ENCODE peak calls at places on chromosomes 2 and 18, in four cellular contexts. H, U, P and O are unnamed samples.

GRCh38 chr18:27413495-27414401 is 228.6 kb upstream of the CHST9 start:
- DNase-seq in U (no peak), P (no peak), H (no peak), O (no peak)

GRCh38 chr2:75532488-75532887 is 28.3 kb downstream of the EVA1A start:
- DNase-seq in H (no peak), P (no peak), U (no peak), O (no peak)

GRCh38 chr18:42760290-42760689 is 355.2 kb downstream of the RIT2 start:
- DNase-seq in U (no peak), P (no peak), H (no peak), O (no peak)

GRCh38 chr2:38750793-38751042 is 443 bp downstream of the SRSF7 start:
- DNase-seq in U (peak), P (peak), H (no peak), O (peak)

GRCh38 chr2:239290618-239291504 is 110.0 kb downstream of the HDAC4 start:
- DNase-seq in P (no peak), U (no peak), H (no peak), O (no peak)

GRCh38 chr2:215808194-215808593 is 205.2 kb downstream of the MREG start:
- DNase-seq in U (no peak), H (no peak), P (no peak), O (no peak)

GRCh38 chr2:232421189-232421785 is 14.6 kb downstream of the ALPG start:
- DNase-seq in U (no peak), P (no peak), H (no peak), O (no peak)

GRCh38 chr2:231463698-231464575 is at the start of gene NCL:
- DNase-seq in U (peak), H (peak), P (peak), O (peak)

GRCh38 chr18:55650363-55650870 is 62.4 kb upstream of the TCF4 start:
- DNase-seq in U (no peak), P (no peak), H (no peak), O (no peak)

GRCh38 chr2:156476021-156476420 is 39.8 kb downstream of the GPD2 start:
- DNase-seq in U (no peak), H (no peak), P (no peak), O (no peak)

GRCh38 chr2:215619022-215619958 is 183.4 kb upstream of the FN1 start:
- DNase-seq in U (peak), P (no peak), H (peak), O (no peak)

GRCh38 chr2:164496881-164497280 is 124.4 kb downstream of the GRB14 start:
- DNase-seq in U (no peak), H (no peak), P (no peak), O (no peak)

GRCh38 chr2:7525746-7526145 is 608.5 kb downstream of the RNF144A start:
- DNase-seq in P (no peak), U (no peak), H (no peak), O (no peak)

GRCh38 chr2:1598041-1598710 is 146.1 kb downstream of the PXDN start:
- DNase-seq in H (no peak), P (no peak), U (no peak), O (no peak)

GRCh38 chr2:181573140-181573736 is 83.7 kb downstream of the CERKL start:
- DNase-seq in U (peak), P (no peak), H (peak), O (no peak)

GRCh38 chr18:48408727-48409590 is at the start of gene ZBTB7C:
- DNase-seq in H (no peak), U (no peak), P (no peak), O (peak)

GRCh38 chr2:133667085-133667484 is 98.8 kb upstream of the NCKAP5 start:
- DNase-seq in P (no peak), H (no peak), U (no peak), O (no peak)

GRCh38 chr2:138565251-138565598 is 63.7 kb downstream of the SPOPL start:
- DNase-seq in H (no peak), P (no peak), U (no peak), O (no peak)

GRCh38 chr2:85851253-85851955 is 37.4 kb downstream of the ST3GAL5 start:
- DNase-seq in P (no peak), H (no peak), U (no peak), O (no peak)

GRCh38 chr2:55096586-55096985 is 46.3 kb upstream of the RTN4 start:
- DNase-seq in H (no peak), U (no peak), P (no peak), O (no peak)

GRCh38 chr18:42712065-42712464 is 403.4 kb downstream of the RIT2 start:
- DNase-seq in P (no peak), H (no peak), U (no peak), O (no peak)

GRCh38 chr18:3794537-3795348 is 344.8 kb downstream of the TGIF1 start:
- DNase-seq in H (no peak), U (peak), P (no peak), O (no peak)

GRCh38 chr18:34595673-34596072 is 114.4 kb upstream of the DTNA start:
- DNase-seq in U (no peak), P (no peak), H (peak), O (no peak)

GRCh38 chr2:182240862-182241371 is 185.9 kb downstream of the PDE1A start:
- DNase-seq in P (peak), U (peak), H (peak), O (peak)

GRCh38 chr2:59339837-59340207 is 1098.7 kb upstream of the FANCL start:
- DNase-seq in P (no peak), H (no peak), U (no peak), O (no peak)

GRCh38 chr2:13056259-13056843 is 339.6 kb downstream of the TRIB2 start:
- DNase-seq in H (no peak), P (no peak), U (peak), O (no peak)

GRCh38 chr2:215421859-215422461 is 13.9 kb downstream of the FN1 start:
- DNase-seq in U (peak), H (no peak), P (no peak), O (no peak)

GRCh38 chr18:22731398-22731797 is 201.7 kb upstream of the RBBP8 start:
- DNase-seq in H (no peak), U (no peak), P (no peak), O (no peak)

GRCh38 chr2:206086683-206087350 is 843 bp upstream of the INO80D start:
- DNase-seq in H (peak), P (no peak), U (peak), O (no peak)

GRCh38 chr18:70423988-70424387 is 135.1 kb downstream of the SOCS6 start:
- DNase-seq in P (no peak), U (no peak), H (no peak), O (no peak)

GRCh38 chr2:229301229-229301628 is 30.1 kb upstream of the PID1 start:
- DNase-seq in U (no peak), P (no peak), H (no peak), O (no peak)

GRCh38 chr2:7456762-7457161 is 539.5 kb downstream of the RNF144A start:
- DNase-seq in H (no peak), P (no peak), U (no peak), O (no peak)

GRCh38 chr2:213152065-213152794 is 818 bp upstream of the IKZF2 start:
- DNase-seq in H (peak), U (peak), P (no peak), O (no peak)

GRCh38 chr2:162266468-162266754 is 23.2 kb upstream of the FAP start:
- DNase-seq in H (no peak), P (no peak), U (no peak), O (no peak)

GRCh38 chr2:138942466-138942865 is 162.3 kb upstream of the NXPH2 start:
- DNase-seq in H (peak), P (no peak), U (no peak), O (no peak)

GRCh38 chr2:54810236-54810635 is 86.8 kb downstream of the EML6 start:
- DNase-seq in H (no peak), U (no peak), P (no peak), O (no peak)

GRCh38 chr2:109380502-109381326 is 233.1 kb downstream of the SEPTIN10 start:
- DNase-seq in P (peak), U (no peak), H (no peak), O (no peak)

GRCh38 chr18:2337552-2338141 is 233.7 kb downstream of the METTL4 start:
- DNase-seq in P (peak), U (peak), H (peak), O (peak)

DNA sequence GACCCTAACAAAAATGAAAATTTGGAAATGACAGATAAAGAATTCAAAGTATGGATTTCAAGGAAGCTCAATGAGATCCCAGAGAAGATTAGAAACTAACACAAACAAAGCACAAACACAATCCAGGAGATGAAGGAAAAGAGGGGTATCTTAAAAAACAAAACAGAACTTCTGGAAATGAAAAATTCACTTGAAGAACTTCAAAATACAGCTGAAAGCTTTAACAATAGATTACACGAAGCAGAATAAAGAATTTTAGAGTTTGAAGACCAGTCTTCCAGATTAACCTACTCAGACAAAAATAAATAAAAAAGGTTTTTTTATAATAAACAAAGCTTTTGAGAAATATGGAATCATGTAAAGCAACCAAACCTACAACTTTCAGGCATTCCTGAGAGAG is 671.8 kb upstream of the SLC39A10 start:
- DNase-seq in H (no peak), P (no peak), U (no peak), O (no peak)
- TF ChIP-seq TAF1 in H (no peak), P (no peak), U (no peak), O (no peak)

GRCh38 chr2:47235127-47235526 is 80.0 kb upstream of the STPG4 start:
- DNase-seq in H (no peak), U (peak), P (no peak), O (no peak)

GRCh38 chr2:47237375-47238357 is 82.6 kb upstream of the STPG4 start:
- DNase-seq in P (no peak), U (peak), H (no peak), O (no peak)

GRCh38 chr2:47239119-47239969 is 84.2 kb upstream of the STPG4 start:
- DNase-seq in P (no peak), U (no peak), H (no peak), O (no peak)

GRCh38 chr2:47232738-47233415 is 77.8 kb upstream of the STPG4 start:
- DNase-seq in U (no peak), P (no peak), H (peak), O (no peak)

DNA sequence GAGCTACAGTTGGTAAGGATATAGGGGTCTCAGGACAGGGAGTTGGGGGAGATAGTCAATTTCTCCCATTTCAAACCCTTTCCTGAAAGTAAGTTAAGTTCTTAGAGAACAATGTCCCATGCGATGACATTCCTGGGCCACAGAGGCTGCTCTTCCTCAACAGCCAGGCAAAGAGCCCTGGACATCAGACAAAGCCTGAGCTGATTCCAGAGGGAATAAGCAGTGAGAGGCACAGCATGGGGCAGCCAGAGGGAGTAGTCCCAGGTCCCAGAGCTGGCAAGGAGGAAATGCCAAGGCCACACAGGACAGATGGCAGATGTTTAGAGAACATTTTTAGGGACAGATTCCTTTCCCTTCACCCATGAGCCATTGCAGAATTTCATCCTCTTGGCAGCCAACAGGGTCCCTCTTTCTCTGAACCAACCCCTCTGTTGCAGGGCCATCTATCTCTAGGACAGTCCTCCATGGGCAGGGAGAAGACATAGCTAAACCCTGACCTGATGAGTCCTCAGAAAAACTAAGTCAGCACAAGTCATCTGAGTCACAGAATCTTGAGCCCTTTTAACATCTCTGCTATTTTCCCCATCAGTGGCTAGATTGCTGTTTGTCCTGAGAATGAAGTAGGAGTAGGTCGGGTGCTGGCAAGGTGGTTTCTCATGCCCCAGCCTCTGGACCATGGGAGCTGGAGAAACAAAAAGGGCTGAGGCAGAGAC is 81.6 kb upstream of the STPG4 start:
- DNase-seq in U (no peak), P (no peak), H (no peak), O (no peak)
- TF ChIP-seq TAF1 in U (no peak), P (no peak), H (no peak), O (no peak)

GRCh38 chr2:44130441-44130840 is 38.2 kb upstream of the PPM1B start:
- DNase-seq in U (peak), P (no peak), H (no peak), O (no peak)
- TF ChIP-seq TAF1 in U (no peak), P (no peak), H (no peak), O (no peak)

DNA sequence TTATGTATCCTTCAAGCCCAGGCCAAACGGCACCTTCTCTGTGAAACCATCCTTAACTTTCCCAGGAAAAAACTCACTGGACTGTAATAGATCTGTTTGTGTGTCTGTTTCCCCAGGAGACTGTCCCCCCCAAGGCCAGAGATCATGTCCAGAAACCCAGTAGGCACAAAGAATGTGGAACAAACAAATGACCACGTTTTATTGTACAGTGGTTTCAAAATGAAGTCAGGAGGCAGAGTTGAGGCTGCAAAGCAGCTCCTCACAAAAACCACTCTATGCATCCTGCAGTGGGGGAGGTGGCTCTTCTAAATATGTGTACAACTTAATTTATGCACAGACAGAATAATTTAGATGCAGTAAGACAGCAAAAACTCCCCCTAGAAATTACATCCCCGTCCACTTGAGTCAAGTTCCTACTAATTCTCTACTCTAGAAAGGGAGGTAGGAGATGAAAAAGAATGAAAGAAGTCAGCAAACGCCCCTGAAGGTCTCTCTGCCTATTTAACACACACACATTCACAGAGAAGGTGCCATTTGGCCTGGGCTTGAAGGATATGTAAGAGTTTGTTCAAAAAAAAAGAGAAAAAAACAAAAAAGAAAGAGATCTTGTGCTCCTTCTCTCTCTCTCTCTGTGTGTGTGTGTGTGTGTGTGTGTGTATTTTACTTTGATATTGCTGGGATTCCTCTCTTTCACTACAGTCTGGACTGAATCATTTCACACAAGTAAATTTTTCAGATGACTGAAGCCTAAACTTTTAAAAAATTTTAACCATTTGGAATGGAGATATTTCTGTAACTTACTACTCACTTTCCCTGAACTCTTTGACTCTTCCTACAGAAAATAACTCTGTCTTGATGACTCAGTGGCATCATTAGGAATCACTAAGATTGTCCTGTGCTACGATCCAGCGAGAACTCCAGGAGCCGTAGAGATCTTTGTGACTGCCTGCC is 19.5 kb downstream of the BCL2 start:
- DNase-seq in P (no peak), H (no peak), U (no peak), O (no peak)
- TF ChIP-seq TAF1 in P (no peak), H (no peak), U (no peak), O (no peak)

DNA sequence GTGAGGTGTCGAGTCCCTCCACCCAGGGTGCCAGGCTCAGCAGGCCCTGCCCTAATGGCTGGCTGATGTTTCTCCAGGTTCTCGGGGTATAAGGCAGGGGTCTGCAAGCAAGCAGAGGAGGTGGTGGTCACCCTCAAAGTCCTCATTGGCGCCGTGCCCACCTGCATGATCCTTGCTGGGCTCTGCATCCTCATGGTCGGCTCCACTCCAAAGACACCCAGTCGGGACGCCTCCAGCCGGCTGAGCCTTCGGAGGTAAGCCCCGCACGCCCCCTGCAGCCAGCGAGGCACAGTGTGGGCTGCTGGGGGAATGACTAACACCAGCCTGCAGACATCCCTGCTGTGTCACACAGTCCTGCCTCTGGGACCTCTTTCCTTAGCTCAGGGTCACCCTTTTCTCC is 14.1 kb downstream of the MFSD2B start:
- DNase-seq in H (peak), U (peak), P (no peak), O (no peak)
- TF ChIP-seq TAF1 in H (no peak), U (no peak), P (no peak), O (no peak)

DNA sequence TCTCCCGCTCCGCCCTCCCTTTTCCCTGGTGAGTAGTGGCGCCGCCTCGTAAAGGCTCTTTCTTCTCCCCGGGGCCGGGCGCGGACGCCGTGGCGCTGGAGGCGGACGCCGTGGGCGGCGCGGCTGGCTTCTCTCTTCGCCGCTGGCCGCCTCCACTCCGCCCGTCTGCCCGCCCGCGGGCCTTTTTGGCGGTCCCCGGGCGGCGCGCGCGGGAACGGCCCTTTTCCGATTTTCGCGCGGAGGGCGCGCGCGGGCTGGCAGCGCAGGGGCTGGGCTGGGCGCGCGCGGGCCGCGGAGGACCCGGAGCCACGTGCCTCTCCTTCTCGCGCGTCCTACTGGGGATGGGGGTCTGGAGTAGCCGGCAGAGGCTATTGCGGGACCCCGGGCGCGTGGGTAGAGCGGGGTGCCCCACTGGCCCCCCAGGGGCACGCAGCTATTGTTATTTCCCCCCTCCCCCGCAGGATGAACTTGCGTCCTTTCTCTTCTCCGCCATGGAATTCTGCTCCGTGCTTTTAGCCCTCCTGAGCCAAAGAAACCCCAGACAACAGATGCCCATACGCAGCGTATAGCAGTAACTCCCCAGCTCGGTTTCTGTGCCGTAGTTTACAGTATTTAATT is 472 bp downstream of the SLC20A1 start:
- DNase-seq in U (no peak), P (peak), H (no peak), O (peak)
- TF ChIP-seq TAF1 in U (peak), P (no peak), H (no peak), O (no peak)

DNA sequence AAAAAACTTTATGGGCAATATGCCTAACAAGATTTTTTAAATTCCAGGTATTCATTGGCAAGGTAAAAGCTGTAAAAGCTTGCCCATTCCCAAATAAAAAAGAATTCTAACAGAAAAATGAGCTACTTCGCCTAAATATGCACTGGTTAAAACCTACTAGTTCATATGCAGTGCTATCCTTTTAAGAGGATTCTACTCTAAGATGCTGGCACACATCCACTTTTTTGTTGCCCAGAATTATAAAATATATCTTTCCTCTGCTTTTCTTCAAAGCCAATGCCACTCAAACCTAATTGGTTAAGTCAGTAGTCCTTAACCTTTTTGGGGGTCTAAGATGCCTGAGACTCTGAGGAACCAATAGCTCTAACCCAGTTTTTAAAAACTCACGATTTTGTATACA is 3.2 kb downstream of the XPO1 start:
- DNase-seq in P (no peak), H (no peak), U (no peak), O (no peak)
- TF ChIP-seq TAF1 in P (no peak), H (no peak), U (no peak), O (no peak)